ENCODE peak calls at places on chromosomes 7 and 10, in nine cellular contexts. Y is neural progenitor cell, H is endothelial cell of umbilical vein, N is GM06990, E is bronchial epithelial cell, U is BJ, O is gastrocnemius medialis, Q is OCI-LY7, S is psoas muscle. P is an unnamed sample.

GRCh38 chr10:76998451-76998850 is 639.2 kb downstream of the KCNMA1 start:
- DNase-seq in Y (peak), H (no peak), N (no peak), E (no peak), U (no peak), O (no peak), Q (no peak), S (no peak), P (no peak)

GRCh38 chr10:97771055-97771811 is 566 bp downstream of the SFRP5 start:
- DNase-seq in Y (peak), H (peak), N (peak), E (peak), U (no peak), O (no peak), Q (no peak), S (no peak), P (peak)

GRCh38 chr10:78765726-78766335 is 302.9 kb upstream of the ZMIZ1 start:
- DNase-seq in Y (no peak), H (no peak), N (no peak), E (no peak), U (no peak), O (no peak), Q (no peak), S (no peak), P (no peak)

GRCh38 chr7:73769481-73770001 is 529 bp downstream of the CLDN3 start:
- DNase-seq in Y (no peak), H (no peak), N (no peak), E (no peak), U (no peak), O (no peak), Q (no peak), S (no peak), P (no peak)

GRCh38 chr10:86222687-86223086 is 143.9 kb downstream of the GRID1 start:
- DNase-seq in Y (no peak), H (no peak), N (no peak), E (no peak), U (no peak), O (no peak), Q (no peak), S (no peak), P (no peak)

GRCh38 chr7:66050990-66051424 is 24.6 kb upstream of the ASL start:
- DNase-seq in Y (no peak), H (no peak), N (no peak), E (peak), U (peak), O (no peak), Q (no peak), S (no peak), P (no peak)

GRCh38 chr10:61825617-61826016 is 75.9 kb upstream of the ARID5B start:
- DNase-seq in Y (no peak), H (no peak), N (no peak), E (peak), U (no peak), O (no peak), Q (no peak), S (no peak), P (no peak)

GRCh38 chr10:26367771-26368170 is 70.4 kb upstream of the APBB1IP start:
- DNase-seq in Y (peak), H (no peak), N (peak), E (peak), U (no peak), O (no peak), Q (peak), S (no peak), P (peak)

GRCh38 chr10:124213471-124213870 is 120.1 kb upstream of the CHST15 start:
- DNase-seq in Y (no peak), H (no peak), N (no peak), E (peak), U (peak), O (no peak), Q (no peak), S (no peak), P (no peak)

GRCh38 chr10:133071801-133072595 is 15.7 kb upstream of the ADGRA1 start:
- DNase-seq in Y (no peak), H (no peak), N (no peak), E (no peak), U (no peak), O (no peak), Q (no peak), S (peak), P (no peak)

GRCh38 chr10:129881641-129882040 is 82.4 kb downstream of the EBF3 start:
- DNase-seq in Y (no peak), H (no peak), N (no peak), E (no peak), U (no peak), O (no peak), Q (no peak), S (no peak), P (no peak)

GRCh38 chr10:29669149-29669548 is 34.4 kb upstream of the SVIL start:
- DNase-seq in Y (no peak), H (peak), N (no peak), E (peak), U (no peak), O (no peak), Q (no peak), S (peak), P (no peak)

GRCh38 chr7:2886900-2887299 is 42.8 kb upstream of the GNA12 start:
- DNase-seq in Y (peak), H (peak), N (no peak), E (peak), U (no peak), O (no peak), Q (peak), S (no peak), P (peak)

GRCh38 chr7:145534301-145534700 is 582.3 kb upstream of the CNTNAP2 start:
- DNase-seq in Y (no peak), H (no peak), N (no peak), E (peak), U (no peak), O (no peak), Q (no peak), S (no peak), P (no peak)

GRCh38 chr10:361203-362135 is 226.2 kb downstream of the ZMYND11 start:
- DNase-seq in Y (peak), H (no peak), N (no peak), E (no peak), U (no peak), O (no peak), Q (no peak), S (no peak), P (no peak)

GRCh38 chr10:132574783-132575319 is 37.3 kb downstream of the INPP5A start:
- DNase-seq in Y (peak), H (no peak), N (no peak), E (no peak), U (no peak), O (no peak), Q (no peak), S (no peak), P (no peak)

GRCh38 chr10:18149401-18149800 is 9.2 kb downstream of the CACNB2 start:
- DNase-seq in Y (no peak), H (no peak), N (no peak), E (no peak), U (no peak), O (no peak), Q (no peak), S (no peak), P (no peak)

GRCh38 chr10:104209575-104210198 is 22.5 kb downstream of the CFAP43 start:
- DNase-seq in Y (peak), H (peak), N (no peak), E (peak), U (no peak), O (no peak), Q (peak), S (no peak), P (peak)

GRCh38 chr7:4722308-4722707 is 40.2 kb downstream of the FOXK1 start:
- DNase-seq in Y (no peak), H (no peak), N (no peak), E (no peak), U (no peak), O (no peak), Q (no peak), S (no peak), P (no peak)

GRCh38 chr10:125121003-125121402 is 39.4 kb downstream of the CTBP2 start:
- DNase-seq in Y (no peak), H (no peak), N (no peak), E (peak), U (no peak), O (no peak), Q (no peak), S (no peak), P (no peak)

GRCh38 chr10:88168171-88169036 is 305.0 kb downstream of the PTEN start:
- DNase-seq in Y (no peak), H (no peak), N (no peak), E (no peak), U (no peak), O (no peak), Q (no peak), S (no peak), P (no peak)

GRCh38 chr10:7121154-7121797 is 289.6 kb downstream of the SFMBT2 start:
- DNase-seq in Y (peak), H (peak), N (peak), E (no peak), U (no peak), O (no peak), Q (peak), S (peak), P (peak)

GRCh38 chr10:92173996-92174395 is 116.9 kb downstream of the CPEB3 start:
- DNase-seq in Y (peak), H (no peak), N (no peak), E (no peak), U (no peak), O (no peak), Q (no peak), S (no peak), P (no peak)

GRCh38 chr7:151174246-151175046 is 7.0 kb upstream of the GBX1 start:
- DNase-seq in Y (no peak), H (peak), N (no peak), E (no peak), U (no peak), O (no peak), Q (no peak), S (peak), P (no peak)

GRCh38 chr7:83514977-83515376 is 134.0 kb downstream of the SEMA3E start:
- DNase-seq in Y (no peak), H (no peak), N (no peak), E (no peak), U (no peak), O (no peak), Q (no peak), S (no peak), P (no peak)

GRCh38 chr7:127437241-127437640 is 44.7 kb upstream of the ZNF800 start:
- DNase-seq in Y (no peak), H (no peak), N (no peak), E (no peak), U (no peak), O (no peak), Q (no peak), S (no peak), P (no peak)

GRCh38 chr7:67429735-67430134 is 433.1 kb downstream of the TYW1 start:
- DNase-seq in Y (no peak), H (no peak), N (no peak), E (no peak), U (no peak), O (no peak), Q (no peak), S (no peak), P (no peak)

GRCh38 chr10:5252177-5253037 is 55.8 kb downstream of the AKR1C4 start:
- DNase-seq in Y (peak), H (no peak), N (no peak), E (peak), U (no peak), O (no peak), Q (no peak), S (no peak), P (no peak)

GRCh38 chr7:37448057-37448636 is 517 bp downstream of the ELMO1 start:
- DNase-seq in Y (peak), H (no peak), N (no peak), E (no peak), U (no peak), O (no peak), Q (no peak), S (no peak), P (no peak)

GRCh38 chr10:24463683-24464426 is 254.9 kb downstream of the KIAA1217 start:
- DNase-seq in Y (no peak), H (peak), N (peak), E (peak), U (no peak), O (peak), Q (no peak), S (peak), P (peak)

GRCh38 chr10:110358869-110359629 is 54.3 kb upstream of the SMNDC1 start:
- DNase-seq in Y (no peak), H (no peak), N (no peak), E (peak), U (no peak), O (no peak), Q (peak), S (no peak), P (no peak)

GRCh38 chr10:86349474-86349873 is 17.1 kb downstream of the GRID1 start:
- DNase-seq in Y (peak), H (peak), N (no peak), E (no peak), U (no peak), O (no peak), Q (peak), S (no peak), P (peak)

GRCh38 chr7:137925754-137926153 is 76.1 kb downstream of the CREB3L2 start:
- DNase-seq in Y (no peak), H (no peak), N (no peak), E (no peak), U (no peak), O (no peak), Q (no peak), S (no peak), P (no peak)

GRCh38 chr7:37108615-37109014 is 340.0 kb downstream of the ELMO1 start:
- DNase-seq in Y (no peak), H (no peak), N (no peak), E (peak), U (no peak), O (no peak), Q (no peak), S (no peak), P (no peak)

GRCh38 chr10:24894309-24894708 is 58.1 kb downstream of the PRTFDC1 start:
- DNase-seq in Y (no peak), H (peak), N (no peak), E (no peak), U (peak), O (no peak), Q (no peak), S (no peak), P (no peak)

GRCh38 chr10:132538031-132538789 is 623 bp downstream of the INPP5A start:
- DNase-seq in Y (no peak), H (peak), N (no peak), E (no peak), U (no peak), O (no peak), Q (no peak), S (peak), P (peak)

GRCh38 chr10:101238732-101239105 is 9.5 kb upstream of the LBX1 start:
- DNase-seq in Y (peak), H (no peak), N (no peak), E (no peak), U (no peak), O (no peak), Q (peak), S (no peak), P (no peak)
- H3K4me3 ChIP-seq in Y (no peak), H (no peak), N (no peak), E (no peak), U (no peak), O (no peak), Q (no peak), S (no peak), P (no peak)

GRCh38 chr7:51428226-51428887 is 111.7 kb upstream of the COBL start:
- DNase-seq in Y (peak), H (no peak), N (no peak), E (peak), U (no peak), O (no peak), Q (no peak), S (no peak), P (no peak)
- TF ChIP-seq CTCF in Y (peak), H (peak), N (no peak), E (peak), U (peak), O (no peak), Q (no peak), S (no peak), P (no peak)

GRCh38 chr7:90320801-90321494 is at the start of gene FAM237B:
- DNase-seq in Y (peak), H (no peak), N (peak), E (no peak), U (no peak), O (no peak), Q (no peak), S (no peak), P (no peak)
- H3K4me3 ChIP-seq in Y (peak), H (no peak), N (no peak), E (peak), U (peak), O (peak), Q (no peak), S (peak), P (no peak)

GRCh38 chr7:77696057-77696642 is at the start of gene RSBN1L:
- DNase-seq in Y (peak), H (peak), N (peak), E (peak), U (peak), O (peak), Q (peak), S (peak), P (peak)
- TF ChIP-seq CTCF in Y (peak), H (peak), N (peak), E (peak), U (peak), O (peak), Q (peak), S (peak), P (peak)

GRCh38 chr10:75592014-75592842 is 160.8 kb downstream of the LRMDA start:
- DNase-seq in Y (no peak), H (peak), N (no peak), E (no peak), U (no peak), O (no peak), Q (no peak), S (no peak), P (no peak)
- H3K4me3 ChIP-seq in Y (no peak), H (no peak), N (no peak), E (no peak), U (no peak), O (peak), Q (no peak), S (peak), P (no peak)

P was measured in GM12865.